ENCODE peak calls at places on chromosome 6, in ten cellular contexts. M, R, P, X, Q, A, H, N, Y and J are unnamed samples.

GRCh38 chr6:162934844-162935243 is 207.1 kb downstream of the PACRG start:
- DNase-seq in M (no peak), R (no peak), P (no peak), X (no peak), Q (no peak), A (no peak), H (no peak), N (no peak), Y (no peak), J (no peak)

GRCh38 chr6:39654121-39654520 is 71.1 kb downstream of the KIF6 start:
- DNase-seq in M (no peak), R (no peak), P (no peak), X (no peak), Q (no peak), A (no peak), H (no peak), N (no peak), Y (no peak), J (no peak)

GRCh38 chr6:7765575-7766325 is 39.9 kb downstream of the BMP6 start:
- DNase-seq in M (no peak), R (no peak), P (peak), X (no peak), Q (no peak), A (no peak), H (peak), N (no peak), Y (peak), J (no peak)

GRCh38 chr6:14881399-14881798 is 364.5 kb upstream of the JARID2 start:
- DNase-seq in M (no peak), R (no peak), P (peak), X (no peak), Q (peak), A (no peak), H (peak), N (no peak), Y (peak), J (no peak)

GRCh38 chr6:36244641-36245280 is 25.1 kb upstream of the PNPLA1 start:
- DNase-seq in M (no peak), R (no peak), P (no peak), X (no peak), Q (no peak), A (no peak), H (no peak), N (no peak), Y (peak), J (no peak)

GRCh38 chr6:29995346-29995777 is 53.0 kb downstream of the HLA-A start:
- DNase-seq in M (no peak), R (no peak), P (peak), X (no peak), Q (no peak), A (no peak), H (peak), N (no peak), Y (peak), J (no peak)

GRCh38 chr6:17877196-17877889 is 110.1 kb downstream of the KIF13A start:
- DNase-seq in M (no peak), R (no peak), P (peak), X (no peak), Q (peak), A (no peak), H (peak), N (no peak), Y (peak), J (no peak)

GRCh38 chr6:105982761-105983600 is 103.2 kb upstream of the PRDM1 start:
- DNase-seq in M (no peak), R (no peak), P (no peak), X (no peak), Q (no peak), A (no peak), H (no peak), N (no peak), Y (no peak), J (no peak)

GRCh38 chr6:1312444-1313363 is 806 bp downstream of the FOXQ1 start:
- DNase-seq in M (no peak), R (no peak), P (no peak), X (no peak), Q (no peak), A (no peak), H (no peak), N (peak), Y (no peak), J (no peak)

GRCh38 chr6:126607281-126607680 is 267.4 kb downstream of the CENPW start:
- DNase-seq in M (no peak), R (no peak), P (no peak), X (no peak), Q (no peak), A (no peak), H (no peak), N (no peak), Y (no peak), J (no peak)

GRCh38 chr6:44706011-44706410 is 318.5 kb downstream of the CDC5L start:
- DNase-seq in M (no peak), R (peak), P (no peak), X (no peak), Q (no peak), A (no peak), H (no peak), N (no peak), Y (no peak), J (no peak)

GRCh38 chr6:39075010-39075738 is 26.6 kb downstream of the GLP1R start:
- DNase-seq in M (no peak), R (no peak), P (no peak), X (no peak), Q (no peak), A (no peak), H (no peak), N (peak), Y (no peak), J (no peak)

GRCh38 chr6:78925317-78925716 is 58.0 kb downstream of the IRAK1BP1 start:
- DNase-seq in M (no peak), R (no peak), P (no peak), X (no peak), Q (no peak), A (no peak), H (no peak), N (no peak), Y (no peak), J (no peak)

GRCh38 chr6:151537561-151537960 is 43.7 kb downstream of the CCDC170 start:
- DNase-seq in M (no peak), R (no peak), P (peak), X (no peak), Q (no peak), A (no peak), H (no peak), N (no peak), Y (no peak), J (no peak)

GRCh38 chr6:79512014-79512413 is 25.2 kb downstream of the LCA5 start:
- DNase-seq in M (no peak), R (no peak), P (no peak), X (no peak), Q (no peak), A (no peak), H (no peak), N (no peak), Y (no peak), J (no peak)

GRCh38 chr6:11379805-11380204 is 147.3 kb upstream of the NEDD9 start:
- DNase-seq in M (no peak), R (no peak), P (no peak), X (no peak), Q (no peak), A (no peak), H (no peak), N (no peak), Y (no peak), J (no peak)

GRCh38 chr6:4021862-4022715 is 56.8 kb downstream of the FAM217A start:
- DNase-seq in M (no peak), R (no peak), P (peak), X (no peak), Q (no peak), A (no peak), H (peak), N (no peak), Y (peak), J (no peak)

GRCh38 chr6:11072080-11072479 is 21.6 kb upstream of the SMIM13 start:
- DNase-seq in M (no peak), R (no peak), P (no peak), X (no peak), Q (no peak), A (no peak), H (no peak), N (no peak), Y (peak), J (no peak)

GRCh38 chr6:170081556-170081955 is 209.3 kb downstream of the DLL1 start:
- DNase-seq in M (no peak), R (peak), P (no peak), X (no peak), Q (no peak), A (no peak), H (no peak), N (no peak), Y (no peak), J (no peak)

GRCh38 chr6:157461000-157461915 is 80.3 kb downstream of the ZDHHC14 start:
- DNase-seq in M (no peak), R (no peak), P (no peak), X (no peak), Q (peak), A (peak), H (peak), N (no peak), Y (peak), J (peak)

GRCh38 chr6:113859349-113860164 is 2.4 kb downstream of the MARCKS start:
- DNase-seq in M (peak), R (no peak), P (peak), X (no peak), Q (no peak), A (peak), H (peak), N (peak), Y (peak), J (peak)

GRCh38 chr6:56637640-56638039 is 5.0 kb downstream of the DST start:
- DNase-seq in M (no peak), R (no peak), P (peak), X (peak), Q (peak), A (peak), H (peak), N (no peak), Y (peak), J (peak)

GRCh38 chr6:134317471-134318131 is at the start of gene SGK1:
- DNase-seq in M (no peak), R (no peak), P (peak), X (no peak), Q (peak), A (peak), H (peak), N (no peak), Y (peak), J (no peak)

GRCh38 chr6:106495014-106495413 is 134.3 kb downstream of the RTN4IP1 start:
- DNase-seq in M (no peak), R (no peak), P (no peak), X (no peak), Q (no peak), A (no peak), H (no peak), N (no peak), Y (no peak), J (no peak)

GRCh38 chr6:105753184-105754097 is 332.7 kb upstream of the PRDM1 start:
- DNase-seq in M (no peak), R (no peak), P (peak), X (no peak), Q (no peak), A (no peak), H (peak), N (no peak), Y (peak), J (no peak)

GRCh38 chr6:12356983-12357972 is 67.1 kb downstream of the EDN1 start:
- DNase-seq in M (no peak), R (no peak), P (peak), X (peak), Q (no peak), A (peak), H (no peak), N (no peak), Y (no peak), J (peak)

GRCh38 chr6:31143148-31143547 is 4.3 kb upstream of the PSORS1C2 start:
- DNase-seq in M (peak), R (no peak), P (peak), X (no peak), Q (peak), A (no peak), H (peak), N (no peak), Y (peak), J (no peak)

GRCh38 chr6:403659-404655 is 12.4 kb downstream of the IRF4 start:
- DNase-seq in M (no peak), R (peak), P (no peak), X (no peak), Q (no peak), A (no peak), H (no peak), N (no peak), Y (no peak), J (peak)

GRCh38 chr6:89430563-89430962 is 2.4 kb upstream of the ANKRD6 start:
- DNase-seq in M (no peak), R (no peak), P (no peak), X (no peak), Q (no peak), A (no peak), H (peak), N (no peak), Y (peak), J (no peak)

GRCh38 chr6:43402819-43403218 is 24.5 kb upstream of the ABCC10 start:
- DNase-seq in M (no peak), R (no peak), P (no peak), X (no peak), Q (no peak), A (no peak), H (no peak), N (no peak), Y (no peak), J (no peak)
- TF ChIP-seq CTCF in M (no peak), R (no peak), P (no peak), X (no peak), Q (peak), A (no peak), H (no peak), N (no peak), Y (no peak), J (no peak)

GRCh38 chr6:16137451-16137801 is 8.5 kb downstream of the MYLIP start:
- DNase-seq in M (no peak), R (no peak), P (no peak), X (no peak), Q (no peak), A (no peak), H (no peak), N (no peak), Y (no peak), J (no peak)
- H3K4me3 ChIP-seq in M (peak), R (peak), P (no peak), X (no peak), Q (no peak), A (no peak), H (no peak), N (no peak), Y (no peak), J (no peak)

DNA sequence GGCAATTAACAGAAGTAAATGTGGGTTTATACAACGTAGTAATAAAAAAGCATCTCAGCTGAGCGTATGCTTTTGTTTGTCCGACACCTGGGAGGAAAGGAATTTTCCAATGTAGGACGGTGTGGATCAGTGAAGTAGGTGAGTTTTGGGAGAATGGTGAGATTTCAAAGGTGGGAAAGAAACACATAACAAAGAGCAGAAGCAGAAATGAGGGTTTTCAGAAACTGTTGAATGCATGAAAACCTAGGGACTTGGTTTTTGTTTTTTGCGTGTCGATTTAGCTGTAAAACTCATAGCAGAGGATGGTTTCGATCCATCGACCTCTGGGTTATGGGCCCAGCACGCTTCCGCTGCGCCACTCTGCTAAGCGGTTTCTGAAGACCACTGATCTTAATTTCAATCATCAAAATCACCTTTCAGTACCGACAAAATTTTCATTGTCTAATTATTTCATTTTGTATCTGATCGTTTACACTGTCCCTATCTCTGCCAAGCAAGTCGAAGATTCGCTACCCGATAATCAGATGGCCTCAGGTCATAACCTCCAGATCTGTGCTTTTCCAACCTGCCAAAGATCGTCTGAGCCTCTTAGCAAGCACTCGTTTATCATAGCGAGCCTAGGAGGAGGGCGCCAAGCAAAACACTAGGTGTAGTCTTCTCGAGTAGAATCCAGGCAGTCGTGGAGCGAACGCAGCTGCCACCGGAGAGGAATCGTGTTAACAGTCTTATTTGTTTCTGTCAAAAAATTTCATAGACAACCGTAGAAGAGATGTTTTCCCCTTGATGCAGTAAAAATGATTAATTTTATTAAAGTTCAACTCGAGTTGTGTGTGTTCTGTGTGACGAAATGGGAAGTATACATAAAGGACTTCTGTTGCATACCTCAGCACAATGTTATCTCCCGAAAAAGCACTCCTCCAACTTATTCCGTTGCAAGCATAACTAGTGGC is 20.9 kb upstream of the POM121L2 start:
- DNase-seq in M (no peak), R (no peak), P (peak), X (no peak), Q (peak), A (peak), H (peak), N (no peak), Y (peak), J (peak)
- TF ChIP-seq CTCF in M (no peak), R (no peak), P (no peak), X (no peak), Q (no peak), A (no peak), H (no peak), N (no peak), Y (no peak), J (no peak)

GRCh38 chr6:71298459-71298858 is 9.8 kb downstream of the OGFRL1 start:
- DNase-seq in M (no peak), R (no peak), P (no peak), X (no peak), Q (no peak), A (no peak), H (no peak), N (no peak), Y (no peak), J (no peak)
- H3K4me3 ChIP-seq in M (no peak), R (no peak), P (no peak), X (no peak), Q (no peak), A (no peak), H (no peak), N (no peak), Y (no peak), J (no peak)

GRCh38 chr6:2684766-2685754 is 65.7 kb downstream of the MYLK4 start:
- DNase-seq in M (no peak), R (no peak), P (no peak), X (no peak), Q (no peak), A (no peak), H (no peak), N (no peak), Y (no peak), J (no peak)
- TF ChIP-seq CTCF in M (no peak), R (no peak), P (no peak), X (no peak), Q (no peak), A (no peak), H (no peak), N (no peak), Y (no peak), J (no peak)

DNA sequence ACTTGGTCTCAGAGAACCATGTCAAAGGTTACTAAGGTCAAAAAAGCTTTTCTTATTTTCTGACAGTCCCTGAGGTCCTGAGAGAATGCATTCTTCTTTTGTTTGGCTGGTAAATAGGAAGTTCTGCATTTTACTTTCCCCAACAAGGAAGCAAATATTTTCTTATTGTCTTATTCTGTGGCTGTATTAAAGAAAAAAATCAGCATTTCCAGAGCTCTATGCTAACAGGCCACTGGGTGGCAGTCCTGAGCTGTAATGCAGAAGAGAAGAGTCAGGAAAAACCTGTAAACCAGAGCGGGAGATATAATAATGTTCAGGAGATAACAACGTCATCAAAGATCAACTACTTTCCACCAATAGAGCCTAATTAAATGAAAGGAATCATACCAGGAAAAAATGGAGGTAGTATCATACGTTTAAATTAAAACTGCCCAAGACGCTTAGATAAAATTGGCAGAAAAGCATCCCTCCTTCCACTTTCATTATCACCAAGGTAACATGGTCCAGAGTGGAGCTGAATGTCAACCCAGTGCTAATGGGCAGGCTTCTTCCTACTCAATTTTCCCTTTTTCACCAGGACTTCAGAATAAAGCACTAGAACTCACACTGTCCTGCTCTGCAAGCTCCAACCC is 55.6 kb upstream of the CARMIL1 start:
- DNase-seq in M (peak), R (no peak), P (peak), X (peak), Q (peak), A (peak), H (peak), N (peak), Y (peak), J (peak)
- H3K4me3 ChIP-seq in M (peak), R (peak), P (peak), X (peak), Q (peak), A (peak), H (peak), N (peak), Y (peak), J (peak)

DNA sequence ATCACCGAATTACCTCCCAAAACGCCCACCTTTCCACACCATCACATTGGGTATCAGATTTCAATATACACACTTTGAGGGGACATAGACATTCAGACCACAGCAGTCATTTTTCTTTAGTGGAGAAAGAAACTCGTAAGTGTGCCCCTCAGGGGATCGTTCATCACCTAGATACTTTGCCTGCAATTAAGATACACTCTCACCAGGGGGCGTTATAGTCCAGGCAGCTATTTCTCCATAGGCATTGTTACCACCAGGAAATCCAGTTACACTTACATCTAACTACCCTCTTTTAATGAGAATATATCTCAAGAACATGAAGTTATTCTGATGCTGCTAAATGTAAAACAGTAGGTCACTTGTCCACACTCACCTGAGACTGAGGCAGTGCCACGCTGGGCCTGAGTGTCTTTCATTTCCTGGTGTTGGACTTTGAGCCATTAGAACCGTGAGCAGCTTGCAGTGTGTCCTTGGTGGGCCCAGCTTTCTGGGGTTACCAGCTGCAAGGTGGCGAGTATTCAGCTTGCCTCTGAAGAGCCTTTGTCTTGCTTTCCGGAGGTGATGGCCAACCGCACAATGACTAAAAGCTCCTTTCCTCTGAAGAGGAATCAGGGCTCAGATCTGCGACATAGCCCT is 35.1 kb upstream of the UNC93A start:
- DNase-seq in M (no peak), R (no peak), P (no peak), X (no peak), Q (no peak), A (no peak), H (no peak), N (no peak), Y (no peak), J (no peak)
- TF ChIP-seq CTCF in M (no peak), R (no peak), P (no peak), X (no peak), Q (no peak), A (peak), H (no peak), N (no peak), Y (no peak), J (no peak)